ENCODE peak calls at places on chromosomes 12 and 14, in nine cellular contexts. S, W, D, T, X, O, P, G and H are unnamed samples.

GRCh38 chr14:64213079-64213478 is 81.1 kb downstream of the ESR2 start:
- DNase-seq in D (no peak), T (no peak), W (no peak), P (no peak), X (peak), O (peak), S (no peak), G (no peak), H (no peak)

GRCh38 chr12:115135800-115136211 is 451.8 kb upstream of the TBX3 start:
- DNase-seq in W (peak), S (no peak), D (no peak), P (no peak), O (peak), X (peak), T (peak), G (no peak), H (no peak)

GRCh38 chr14:81066672-81067071 is 111.3 kb downstream of the TSHR start:
- DNase-seq in D (no peak), O (peak), P (no peak), T (no peak), W (no peak), S (no peak), X (no peak), G (no peak), H (no peak)

GRCh38 chr14:46920542-46920941 is 269.0 kb upstream of the RPL10L start:
- DNase-seq in W (no peak), D (no peak), G (no peak), X (no peak), S (no peak), P (no peak), O (no peak), T (no peak), H (no peak)

GRCh38 chr14:49306152-49306751 is 279.9 kb downstream of the RPS29 start:
- DNase-seq in O (peak), S (no peak), T (no peak), G (peak), P (no peak), D (peak), X (peak), W (peak), H (no peak)

GRCh38 chr14:33674716-33675115 is 276.2 kb downstream of the EGLN3 start:
- DNase-seq in X (no peak), T (no peak), P (no peak), S (no peak), D (no peak), W (no peak), O (no peak), G (no peak), H (no peak)

GRCh38 chr12:95637471-95638155 is 86.3 kb upstream of the USP44 start:
- DNase-seq in O (peak), W (peak), X (no peak), T (no peak), P (no peak), D (peak), S (no peak), G (no peak), H (no peak)

GRCh38 chr14:50527970-50528369 is 4.4 kb downstream of the MAP4K5 start:
- DNase-seq in G (no peak), X (no peak), D (peak), O (peak), P (no peak), T (no peak), W (no peak), S (no peak), H (no peak)

GRCh38 chr12:50786498-50787231 is 22.8 kb downstream of the ATF1 start:
- DNase-seq in W (peak), X (peak), P (no peak), T (no peak), D (peak), O (peak), S (no peak), G (no peak), H (no peak)

GRCh38 chr14:105203057-105203494 is 22.0 kb upstream of the NUDT14 start:
- DNase-seq in S (peak), T (peak), O (peak), X (peak), D (peak), P (peak), G (peak), W (peak), H (peak)

DNA sequence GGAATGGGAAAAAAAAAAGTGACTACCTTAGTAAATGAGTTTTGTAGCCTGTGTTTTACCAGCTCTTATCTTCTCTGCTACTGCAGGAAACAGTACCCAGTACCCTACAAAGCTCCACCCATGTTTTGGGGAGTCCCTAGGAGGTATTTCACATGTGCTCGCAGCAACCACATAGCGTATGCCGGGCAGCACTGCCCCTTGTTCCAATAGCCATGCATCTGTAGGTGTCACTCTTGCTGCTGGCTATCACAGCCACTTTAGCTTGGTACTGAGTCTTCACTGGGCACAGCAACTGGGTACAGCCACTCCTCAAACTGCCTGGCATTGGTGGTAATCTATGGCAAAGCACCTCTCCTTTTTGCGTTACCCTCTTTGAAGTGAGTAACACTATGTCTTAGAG is 2.0 kb upstream of the MDM1 start:
- DNase-seq in T (peak), X (no peak), P (no peak), W (no peak), G (peak), S (no peak), O (no peak), D (no peak), H (no peak)
- TF ChIP-seq CTCF in T (no peak), X (no peak), P (no peak), W (no peak), G (no peak), S (no peak), O (no peak), D (no peak), H (no peak)

GRCh38 chr12:26798669-26799068 is 34.3 kb downstream of the ITPR2 start:
- DNase-seq in S (no peak), O (no peak), T (no peak), X (no peak), P (no peak), W (no peak), G (no peak), D (no peak), H (no peak)

GRCh38 chr12:26798013-26798412 is 35.0 kb downstream of the ITPR2 start:
- DNase-seq in P (no peak), O (peak), S (no peak), T (no peak), D (peak), X (no peak), G (no peak), W (peak), H (no peak)

GRCh38 chr12:26800347-26800746 is 32.6 kb downstream of the ITPR2 start:
- DNase-seq in G (no peak), T (no peak), P (no peak), D (no peak), O (no peak), X (no peak), W (no peak), S (no peak), H (no peak)

GRCh38 chr12:26799741-26800140 is 33.3 kb downstream of the ITPR2 start:
- DNase-seq in T (no peak), S (no peak), W (no peak), P (no peak), G (no peak), X (no peak), O (no peak), D (no peak), H (no peak)

DNA sequence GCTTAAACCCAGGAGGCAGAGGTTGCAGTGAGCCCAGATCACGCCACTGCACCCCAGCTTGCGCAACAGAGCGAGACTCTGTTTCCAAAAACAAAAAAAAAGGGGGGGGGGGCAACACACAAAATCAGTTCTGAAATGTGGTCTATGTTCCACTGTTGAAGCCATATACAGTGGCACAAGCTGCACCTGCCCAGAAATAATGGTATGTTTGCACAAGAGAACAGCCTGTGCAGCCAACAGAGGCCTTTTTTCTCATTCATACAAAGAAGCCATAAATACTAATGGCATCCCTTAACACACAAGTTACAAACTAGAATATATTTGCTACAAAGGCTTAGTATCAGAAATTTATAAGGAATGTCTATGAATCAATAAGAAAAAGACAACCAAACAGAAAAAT is 37.1 kb downstream of the ITPR2 start:
- DNase-seq in P (no peak), G (no peak), X (no peak), D (no peak), W (no peak), T (no peak), S (no peak), O (no peak), H (no peak)
- TF ChIP-seq CTCF in P (no peak), G (no peak), X (no peak), D (no peak), W (no peak), T (no peak), S (no peak), O (no peak), H (no peak)

DNA sequence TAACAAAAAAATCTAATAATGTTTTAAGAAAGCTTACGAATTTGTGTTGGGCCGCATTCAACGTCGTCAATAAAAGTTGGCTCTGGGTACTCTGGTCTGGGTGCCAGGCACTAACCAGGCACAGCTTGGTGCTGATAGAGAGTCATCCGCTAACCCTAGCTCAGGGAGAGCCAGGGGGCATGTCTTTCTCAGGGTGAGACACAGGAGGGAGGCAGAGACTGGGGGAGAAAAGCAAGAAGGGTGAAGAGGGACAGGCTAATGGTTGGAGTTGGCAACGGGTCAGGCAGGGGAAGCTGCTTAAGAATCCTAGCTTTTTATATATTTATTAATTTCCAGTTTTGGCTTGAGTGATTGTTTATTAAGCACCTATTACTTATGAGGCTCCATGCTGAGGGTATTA is 105.0 kb downstream of the CMKLR1 start:
- DNase-seq in D (no peak), G (peak), P (no peak), T (no peak), X (no peak), W (peak), S (no peak), O (peak), H (peak)
- TF ChIP-seq CTCF in D (no peak), G (no peak), P (no peak), T (no peak), X (no peak), W (no peak), S (no peak), O (peak), H (no peak)

GRCh38 chr12:65685514-65685913 is 138.8 kb upstream of the HMGA2 start:
- DNase-seq in P (no peak), T (no peak), O (peak), X (peak), S (no peak), G (peak), D (peak), W (peak), H (no peak)
- TF ChIP-seq CTCF in P (no peak), T (peak), O (peak), X (peak), S (no peak), G (no peak), D (peak), W (peak), H (peak)

GRCh38 chr12:131454418-131455217 is 256.3 kb upstream of the SFSWAP start:
- DNase-seq in T (peak), G (peak), P (no peak), O (peak), X (peak), W (peak), D (no peak), S (peak), H (peak)
- TF ChIP-seq CTCF in T (peak), G (peak), P (no peak), O (peak), X (peak), W (no peak), D (peak), S (peak), H (peak)

DNA sequence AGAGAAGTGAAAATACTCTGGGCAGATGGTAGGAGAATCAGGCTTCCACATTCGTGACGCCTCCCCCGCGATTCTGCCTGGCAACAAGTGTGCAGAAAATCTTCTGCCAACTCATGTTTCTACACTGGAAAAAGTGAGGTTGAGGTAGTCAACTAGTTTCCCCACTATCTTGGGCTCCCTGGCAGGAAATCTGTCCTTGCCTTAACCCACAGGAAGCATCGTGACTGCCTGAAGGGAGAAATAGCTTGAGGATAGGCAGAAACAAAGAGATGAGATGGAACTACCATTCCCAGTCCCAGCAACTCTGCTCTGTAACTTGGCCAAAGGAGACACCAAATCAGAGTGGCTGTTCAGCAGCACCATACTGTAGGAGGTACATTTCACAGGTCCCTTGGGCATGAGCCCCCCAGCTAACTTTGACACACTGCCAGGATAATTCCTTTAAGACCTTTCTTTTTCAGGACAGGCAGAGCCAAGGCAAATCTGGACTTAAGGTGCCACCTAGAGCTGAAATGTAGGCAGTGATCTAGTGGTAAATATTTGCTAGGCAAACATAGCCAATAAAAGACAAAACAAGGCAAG is 205.0 kb downstream of the PTPRO start:
- DNase-seq in G (no peak), X (no peak), S (no peak), O (no peak), W (peak), T (no peak), D (peak), P (no peak), H (no peak)
- TF ChIP-seq CTCF in G (no peak), X (peak), S (no peak), O (peak), W (peak), T (no peak), D (peak), P (no peak), H (no peak)

GRCh38 chr14:21749306-21749868 is 75.8 kb upstream of the OR4E1 start:
- DNase-seq in D (no peak), S (no peak), G (no peak), W (no peak), T (no peak), O (no peak), P (no peak), X (no peak), H (no peak)

GRCh38 chr14:21748869-21749303 is 75.3 kb upstream of the OR4E1 start:
- DNase-seq in W (peak), X (peak), D (no peak), T (peak), G (peak), S (peak), P (no peak), O (peak), H (peak)
- TF ChIP-seq CTCF in W (peak), X (peak), D (peak), T (peak), G (peak), S (peak), P (no peak), O (peak), H (peak)